ENCODE peak calls at places on chromosomes 11 and 22, in six cellular contexts. E is lower leg skin; A is IMR-90; D is CD8-positive, alpha-beta T cell; I is neural crest cell; H is HFF-Myc. K is an unnamed sample.

GRCh38 chr11:5808500-5809121 is at the start of gene OR52N2:
- DNase-seq in I (peak), H (peak), D (peak), A (peak), E (peak), K (peak)

GRCh38 chr11:116042125-116042524 is 537.9 kb upstream of the CADM1 start:
- DNase-seq in D (no peak), I (no peak), E (no peak), A (no peak), H (no peak), K (no peak)

GRCh38 chr11:78351193-78351592 is 66.4 kb downstream of the GAB2 start:
- DNase-seq in E (no peak), A (no peak), I (no peak), D (no peak), H (no peak), K (no peak)

GRCh38 chr11:69640995-69641581 is at the start of gene CCND1:
- DNase-seq in D (peak), H (peak), E (no peak), A (peak), I (peak), K (peak)

GRCh38 chr22:24157783-24158170 is 23.5 kb upstream of the SUSD2 start:
- DNase-seq in D (peak), E (no peak), H (no peak), A (no peak), I (no peak), K (no peak)

GRCh38 chr22:29705651-29706050 is 14.2 kb upstream of the CABP7 start:
- DNase-seq in I (no peak), H (no peak), A (no peak), D (no peak), E (no peak), K (no peak)

GRCh38 chr22:22863001-22863400 is 24.6 kb upstream of the IGLL5 start:
- DNase-seq in I (no peak), A (no peak), E (no peak), H (no peak), D (no peak), K (no peak)

GRCh38 chr11:120608760-120609211 is 97.2 kb downstream of the GRIK4 start:
- DNase-seq in D (no peak), H (no peak), A (no peak), E (peak), I (no peak), K (no peak)

GRCh38 chr11:118215262-118215661 is 9.5 kb downstream of the JAML start:
- DNase-seq in H (no peak), A (no peak), I (no peak), E (no peak), D (peak), K (no peak)

GRCh38 chr11:63917685-63918523 is 940 bp upstream of the RCOR2 start:
- DNase-seq in D (peak), A (no peak), E (no peak), H (no peak), I (peak), K (no peak)

GRCh38 chr11:118126082-118126838 is 26.4 kb downstream of the SCN4B start:
- DNase-seq in A (no peak), I (no peak), E (no peak), H (no peak), D (no peak), K (no peak)

GRCh38 chr11:37371346-37371970 is 773.4 kb upstream of the RAG2 start:
- DNase-seq in H (no peak), D (no peak), A (no peak), E (no peak), I (no peak), K (no peak)

GRCh38 chr22:34410111-34410510 is 489.8 kb upstream of the LARGE1 start:
- DNase-seq in I (no peak), D (no peak), E (no peak), A (no peak), H (no peak), K (no peak)

GRCh38 chr22:34416321-34416900 is 496.1 kb upstream of the LARGE1 start:
- DNase-seq in I (no peak), A (no peak), H (no peak), E (no peak), D (no peak), K (no peak)

DNA sequence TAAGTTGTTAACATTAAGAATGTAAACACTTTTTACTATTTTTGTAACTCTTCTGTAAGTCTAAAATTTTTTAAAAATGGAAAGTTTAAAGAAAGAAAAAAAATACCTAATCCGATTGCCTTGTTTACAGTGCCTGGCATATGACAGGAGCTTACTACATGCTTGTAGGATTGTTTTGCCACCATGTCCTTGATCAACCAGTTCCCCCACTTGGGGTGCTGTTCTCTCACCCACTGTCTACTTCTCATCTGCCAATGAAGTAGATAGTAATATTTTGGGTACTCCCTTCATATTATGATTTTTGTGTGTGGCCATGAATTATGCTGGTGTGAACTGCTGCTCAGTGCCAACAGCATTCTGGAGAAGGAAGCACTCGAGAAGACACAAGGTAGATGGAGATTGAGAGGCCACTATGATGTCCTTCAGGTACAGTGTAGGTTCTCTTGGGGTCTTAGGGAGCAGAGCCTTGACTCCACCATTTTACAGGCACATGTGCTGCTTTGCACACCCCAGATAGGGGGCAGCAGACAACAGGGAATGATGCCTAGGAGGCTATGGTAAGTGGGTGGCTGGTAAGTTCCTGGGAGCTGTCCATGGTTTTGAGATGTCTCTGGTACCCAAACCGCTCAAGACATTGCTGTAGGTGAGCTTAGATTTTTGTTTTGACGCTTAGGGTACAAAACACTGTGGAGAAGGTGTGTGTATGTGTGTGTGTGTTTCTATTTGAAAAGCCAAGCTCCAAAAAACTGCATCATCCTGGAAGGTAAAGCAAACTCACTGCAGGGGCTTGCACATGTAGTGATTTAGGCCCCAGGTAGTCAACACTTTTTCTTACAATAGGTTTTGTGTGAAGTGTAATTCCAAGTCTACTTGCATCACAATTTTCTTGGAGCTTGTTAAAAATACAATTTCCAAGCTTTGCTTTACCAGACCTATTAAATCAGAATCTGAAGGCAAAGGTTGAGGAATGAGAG is 494.5 kb upstream of the LARGE1 start:
- DNase-seq in A (no peak), H (peak), I (peak), D (no peak), E (peak), K (peak)
- TF ChIP-seq CTCF in A (no peak), H (peak), I (peak), D (no peak), E (no peak), K (peak)

DNA sequence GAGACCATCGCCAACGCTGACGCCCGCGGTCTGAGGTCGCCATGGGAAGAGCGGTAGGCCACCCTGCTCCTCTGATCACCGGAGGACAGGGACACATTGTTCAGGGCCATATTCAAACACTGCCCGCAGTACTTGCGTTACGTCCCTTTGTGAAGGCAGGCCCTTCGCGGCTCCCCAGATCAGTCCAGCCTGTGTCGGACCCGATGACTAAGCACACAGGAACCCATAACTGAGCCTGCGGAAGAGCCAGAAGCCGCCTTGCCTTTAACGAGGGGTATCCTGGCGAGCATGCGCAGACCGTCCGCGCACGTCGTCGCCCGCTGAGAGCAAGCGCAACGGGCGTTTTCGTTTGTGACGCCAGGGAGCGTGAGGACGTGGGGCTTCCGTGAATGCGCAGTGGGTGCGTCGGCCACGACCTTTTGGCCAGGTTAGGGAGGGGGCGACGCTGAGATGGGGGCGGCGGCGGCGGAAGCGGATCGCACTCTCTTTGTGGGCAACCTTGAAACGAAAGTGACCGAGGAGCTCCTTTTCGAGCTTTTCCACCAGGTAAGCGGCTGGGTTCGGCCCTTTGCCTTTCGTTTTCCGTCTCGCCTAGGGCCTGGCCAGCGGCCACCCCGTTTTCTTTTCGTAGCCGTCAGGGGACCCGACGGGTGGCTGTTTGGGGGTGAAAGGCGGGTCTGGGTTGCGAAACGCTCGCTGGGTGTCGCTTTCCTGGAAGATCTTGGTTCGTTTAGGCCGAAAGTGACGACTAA is at the start of the genes C11orf71 and RBM7:
- DNase-seq in I (peak), D (peak), E (peak), H (peak), A (peak), K (peak)
- TF ChIP-seq CTCF in I (peak), D (no peak), E (no peak), H (no peak), A (no peak), K (no peak)

DNA sequence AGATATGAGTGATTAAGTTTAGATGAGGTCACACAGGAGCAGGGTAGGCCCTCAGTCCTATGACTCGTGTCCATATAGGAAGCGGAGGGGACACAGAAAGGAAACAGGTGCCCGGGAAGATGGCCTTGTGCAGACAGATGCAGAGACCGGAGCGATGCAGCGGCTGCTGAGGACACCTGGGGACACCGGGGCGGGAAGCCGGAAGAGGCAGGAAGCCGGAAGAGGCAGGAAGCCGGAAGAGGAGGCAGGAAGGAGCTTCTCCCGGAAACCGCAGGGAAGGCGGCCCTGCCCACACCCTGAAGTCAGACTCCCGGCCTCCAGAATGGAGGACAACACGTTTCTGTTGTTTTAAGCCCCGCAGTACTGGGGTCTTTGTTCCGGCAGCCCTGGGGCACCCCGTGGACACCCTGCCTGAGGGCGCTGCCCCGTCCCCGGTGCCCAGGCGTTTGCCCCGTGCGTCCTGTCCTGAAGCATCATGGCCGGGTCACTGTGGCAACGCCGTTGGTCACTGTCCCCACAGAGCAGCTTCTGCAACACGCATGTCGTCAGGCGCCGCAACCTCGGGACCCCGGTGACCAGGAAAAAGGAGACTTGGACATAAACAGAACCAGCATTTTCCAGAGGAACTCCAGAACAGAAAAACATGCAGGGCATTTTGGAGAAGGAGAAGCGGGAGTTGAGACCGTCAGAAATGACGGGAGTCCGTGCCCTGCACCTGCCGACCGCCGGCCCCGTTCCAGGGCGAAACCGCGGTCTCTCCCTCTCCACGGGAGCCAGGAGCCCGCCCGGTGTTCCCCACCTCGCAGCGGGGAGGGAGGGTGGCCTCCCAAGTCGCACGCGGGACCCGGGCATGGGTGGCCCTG is 103.4 kb downstream of the BRD1 start:
- DNase-seq in I (no peak), H (no peak), A (no peak), E (no peak), D (peak), K (no peak)
- TF ChIP-seq CTCF in I (no peak), H (no peak), A (no peak), E (no peak), D (no peak), K (no peak)

DNA sequence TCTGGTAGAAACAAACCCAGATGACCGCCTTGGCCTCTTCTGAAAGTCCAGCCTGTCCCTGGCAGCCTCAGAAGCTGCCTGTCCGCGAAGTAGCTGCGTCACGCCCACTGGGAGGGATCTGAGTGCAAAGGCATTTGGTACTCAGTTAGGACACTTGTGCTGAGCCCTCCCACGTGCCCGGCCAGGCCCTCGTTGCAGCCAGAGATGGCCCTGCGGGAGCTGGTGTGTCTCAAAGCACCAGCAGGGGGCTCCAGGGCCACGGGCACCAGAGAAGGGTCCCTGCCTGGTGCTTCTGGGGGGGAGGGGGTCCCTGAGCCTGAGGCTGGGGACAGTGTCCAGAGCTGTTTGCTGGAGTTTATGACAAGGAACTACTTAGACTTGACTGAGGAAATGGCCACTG is 5.8 kb downstream of the SELENOO start:
- DNase-seq in H (peak), A (peak), D (no peak), I (peak), E (no peak), K (no peak)
- TF ChIP-seq CTCF in H (peak), A (peak), D (peak), I (peak), E (no peak), K (peak)

DNA sequence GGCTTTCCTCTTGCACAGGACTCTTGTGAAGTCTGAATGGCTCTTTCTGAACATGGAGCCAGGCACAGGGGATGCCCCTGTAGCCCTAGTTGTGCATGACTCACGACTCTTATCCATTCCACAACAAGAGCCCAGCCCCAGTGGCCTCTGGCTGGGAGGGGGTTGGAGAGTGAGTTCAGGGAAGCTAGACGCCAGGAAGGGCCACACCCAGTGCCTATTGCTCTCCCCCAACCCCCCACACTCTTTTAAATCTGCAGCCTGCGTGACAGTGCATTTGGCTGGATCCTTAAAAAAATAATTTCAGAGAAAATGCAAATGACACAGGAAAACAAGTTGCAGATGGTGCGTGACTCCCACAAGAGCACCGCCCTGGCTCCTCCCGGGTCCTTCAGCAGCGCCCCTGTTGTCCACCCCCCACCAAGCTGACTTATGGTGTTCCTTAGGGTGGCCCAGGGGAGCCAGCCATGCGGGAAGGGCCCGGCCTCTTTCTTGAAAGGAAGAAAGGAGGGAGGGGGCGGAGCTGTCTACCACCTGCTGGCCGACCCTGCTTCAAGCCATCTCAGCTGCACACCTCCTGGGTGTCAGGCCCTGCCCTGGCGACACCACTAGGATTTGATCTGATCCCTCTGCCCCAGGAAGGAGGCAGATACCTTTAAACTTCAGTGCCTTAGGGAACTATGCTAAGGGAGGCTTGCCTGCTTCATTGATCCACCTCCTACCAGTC is 74.7 kb downstream of the MN1 start:
- DNase-seq in H (peak), A (peak), E (peak), D (no peak), I (no peak), K (no peak)
- TF ChIP-seq CTCF in H (no peak), A (no peak), E (no peak), D (no peak), I (no peak), K (no peak)

DNA sequence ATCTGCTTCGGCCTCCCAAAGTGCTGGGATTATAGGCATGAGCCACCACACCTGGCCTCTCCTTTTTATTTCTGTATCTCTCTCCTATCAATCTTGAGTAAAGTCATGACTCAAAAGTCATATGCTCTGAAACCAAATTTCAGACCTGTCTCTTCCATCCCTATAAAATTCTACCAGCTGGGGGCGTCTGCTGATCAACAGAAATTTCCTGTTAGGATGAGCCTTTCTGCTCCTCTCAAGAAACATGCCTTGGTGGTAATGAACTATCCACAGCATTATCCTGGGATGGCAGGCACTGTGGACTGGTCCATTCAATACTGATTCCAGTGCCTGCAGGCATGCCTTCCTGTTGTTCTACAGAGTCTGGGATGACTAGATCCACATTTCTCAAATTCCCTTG is 472.6 kb downstream of the NELL1 start:
- DNase-seq in D (no peak), H (no peak), A (no peak), I (no peak), E (no peak), K (no peak)
- TF ChIP-seq CTCF in D (no peak), H (no peak), A (no peak), I (peak), E (no peak), K (peak)

K was measured in progenitor cell of endocrine pancreas.